ENCODE peak calls at places on chromosomes 11 and 22, in four cellular contexts. B is AG09309, M is ascending aorta, C is GM23338. D is an unnamed sample.
A peak's percentile ranks its signal among the peaks of the same experiment; 100 is the strongest.

GRCh38 chr22:21564411-21564810 is 3.1 kb upstream of the UBE2L3 start:
- DNase-seq in B (no peak), M (no peak), C (no peak), D (no peak)

GRCh38 chr11:74138572-74138971 is 32.2 kb downstream of the C2CD3 start:
- DNase-seq in B (peak; percentile 89), M (no peak), C (peak; percentile 12), D (no peak)

GRCh38 chr11:65194564-65194963 is 12.8 kb downstream of the CAPN1 start:
- DNase-seq in B (no peak), M (no peak), C (no peak), D (no peak)

GRCh38 chr11:40689823-40690222 is 769.6 kb downstream of the LRRC4C start:
- DNase-seq in B (no peak), M (no peak), C (no peak), D (no peak)

GRCh38 chr22:19991395-19991644 is 25.3 kb downstream of the ARVCF start:
- DNase-seq in B (no peak), M (no peak), C (no peak), D (no peak)

GRCh38 chr11:17714870-17715269 is 4.5 kb upstream of the MYOD1 start:
- DNase-seq in B (no peak), M (no peak), C (no peak), D (no peak)

GRCh38 chr11:126712017-126712625 is 288.4 kb downstream of the KIRREL3 start:
- DNase-seq in B (no peak), M (no peak), C (no peak), D (no peak)

GRCh38 chr11:65448418-65449196 is 26.0 kb downstream of the NEAT1 start:
- DNase-seq in B (no peak), M (no peak), C (peak; percentile 46), D (no peak)

GRCh38 chr11:15695096-15695721 is 580.5 kb downstream of the INSC start:
- DNase-seq in B (no peak), M (no peak), C (no peak), D (no peak)

DNA sequence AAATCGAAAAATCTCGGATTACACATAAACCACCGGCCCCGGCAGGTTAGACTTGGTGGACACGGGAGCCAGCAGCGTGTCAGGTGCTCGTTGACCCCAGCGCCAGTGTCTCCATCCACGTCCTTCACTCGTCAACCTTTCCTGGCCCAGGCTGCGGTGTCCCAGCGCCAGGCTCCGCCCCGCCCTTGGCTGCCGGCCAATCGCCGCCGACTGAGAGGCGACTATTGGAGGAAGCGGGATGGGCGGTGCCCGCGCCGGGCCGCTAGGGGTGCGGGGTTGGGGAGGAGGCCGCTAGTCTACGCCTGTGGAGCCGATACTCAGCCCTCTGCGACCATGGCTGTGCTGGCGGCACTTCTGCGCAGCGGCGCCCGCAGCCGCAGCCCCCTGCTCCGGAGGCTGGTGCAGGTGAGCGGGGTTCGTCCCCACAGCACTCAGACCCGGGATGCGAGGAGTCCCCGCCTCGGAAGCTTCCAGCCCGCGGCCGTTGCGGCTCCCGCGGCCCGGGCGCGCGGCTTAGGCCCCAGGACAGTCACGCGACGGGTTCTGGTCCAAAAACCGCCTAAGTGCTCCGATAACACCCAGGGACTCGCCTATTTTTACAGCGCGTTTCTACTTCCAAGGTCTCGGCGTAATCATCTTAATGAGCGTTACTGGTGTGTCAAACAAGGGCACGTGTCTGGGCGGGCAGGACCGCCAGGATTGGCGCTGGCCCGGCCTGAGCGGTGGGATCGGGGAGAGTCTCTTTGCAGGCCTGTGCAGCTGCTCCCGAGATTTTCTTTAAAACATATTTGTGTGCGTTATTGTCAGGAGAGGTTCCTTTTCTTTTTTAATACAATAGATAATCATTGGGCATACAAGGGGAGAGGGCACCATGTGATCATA is at the start of gene ACAT1:
- DNase-seq in B (peak; percentile 40), M (peak; percentile 96), C (peak; percentile 96), D (peak; percentile 98)
- TF ChIP-seq CTCF in B (peak; percentile 15), M (peak; percentile 9), C (no peak), D (no peak)

GRCh38 chr11:133966924-133967598 is 10.3 kb upstream of the IGSF9B start:
- DNase-seq in B (no peak), M (no peak), C (peak; percentile 83), D (no peak)
- TF ChIP-seq CTCF in B (peak; percentile 29), M (peak; percentile 45), C (peak; percentile 78), D (no peak)

DNA sequence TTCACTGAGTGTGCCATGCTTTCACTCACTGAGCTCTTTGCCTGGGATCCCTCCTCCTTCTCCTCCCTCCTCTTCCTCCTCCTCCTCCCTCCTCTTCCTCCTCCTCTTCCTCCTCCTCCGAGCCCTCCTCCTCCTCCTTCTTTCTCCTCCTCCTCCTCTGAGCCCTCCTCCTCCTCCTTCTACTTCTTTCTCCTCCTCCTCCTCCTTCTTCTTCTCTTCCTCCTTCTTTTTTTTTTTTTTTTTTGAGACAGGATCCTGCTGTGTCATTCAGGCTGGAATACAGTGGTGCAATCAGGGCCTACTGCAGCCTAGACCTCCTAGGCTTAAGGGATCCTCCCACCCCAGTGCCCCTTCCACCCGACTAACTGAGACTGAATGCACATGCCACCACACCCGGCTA is 62.3 kb downstream of the DEUP1 start:
- DNase-seq in B (no peak), M (no peak), C (no peak), D (no peak)
- TF ChIP-seq CTCF in B (no peak), M (no peak), C (no peak), D (no peak)

GRCh38 chr11:93133710-93134109 is 64.1 kb downstream of the SLC36A4 start:
- DNase-seq in B (peak; percentile 8), M (no peak), C (no peak), D (no peak)

GRCh38 chr11:93128574-93128973 is 69.2 kb downstream of the SLC36A4 start:
- DNase-seq in B (no peak), M (no peak), C (no peak), D (no peak)

GRCh38 chr11:93131709-93132108 is 66.1 kb downstream of the SLC36A4 start:
- DNase-seq in B (no peak), M (no peak), C (peak; percentile 62), D (no peak)
- TF ChIP-seq CTCF in B (no peak), M (no peak), C (peak; percentile 91), D (no peak)

GRCh38 chr11:132030896-132031295 is 660.5 kb downstream of the NTM start:
- DNase-seq in B (no peak), M (no peak), C (no peak), D (no peak)
- TF ChIP-seq CTCF in B (no peak), M (no peak), C (no peak), D (no peak)

DNA sequence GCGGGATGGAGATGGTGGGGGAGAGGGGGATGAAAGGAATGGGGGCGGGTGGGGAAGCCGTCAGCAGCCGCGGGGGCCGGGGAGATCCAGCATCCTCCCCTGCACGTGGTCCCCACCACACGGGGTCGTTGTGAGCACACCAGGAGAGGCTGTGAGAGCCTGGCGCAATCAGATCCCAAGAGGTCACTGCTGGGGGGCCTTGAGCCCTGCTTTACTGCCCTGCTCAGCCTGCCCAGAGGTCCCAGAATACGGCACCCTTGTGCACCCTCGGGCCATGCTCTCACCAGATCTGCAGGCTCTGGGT is 7.4 kb downstream of the CABP7 start:
- DNase-seq in B (no peak), M (no peak), C (peak; percentile 81), D (no peak)
- TF ChIP-seq CTCF in B (peak; percentile 50), M (peak; percentile 23), C (peak; percentile 79), D (no peak)

D was measured in omental fat pad.